ENCODE peak calls at places on chromosomes 12 and 14, in eight cellular contexts. R, U, H, F, S, P, C and B are unnamed samples.

GRCh38 chr12:1614360-1614759 is 14.7 kb upstream of the WNT5B start:
- DNase-seq in C (no peak), F (no peak), H (no peak), S (no peak), U (no peak), P (no peak), R (no peak), B (no peak)

GRCh38 chr12:128509170-128509569 is 242.2 kb downstream of the TMEM132C start:
- DNase-seq in F (peak; percentile 58), C (no peak), P (no peak), H (no peak), U (no peak), R (no peak), S (no peak), B (no peak)

GRCh38 chr14:104049576-104050240 is 35.8 kb upstream of the ASPG start:
- DNase-seq in C (no peak), F (no peak), H (no peak), R (no peak), P (no peak), S (no peak), U (no peak), B (no peak)

GRCh38 chr14:45743884-45744283 is 490.9 kb upstream of the MIS18BP1 start:
- DNase-seq in C (no peak), F (no peak), H (no peak), R (peak; percentile 37), U (no peak), S (no peak), P (no peak), B (no peak)

GRCh38 chr12:92649511-92650227 is 53.1 kb upstream of the PLEKHG7 start:
- DNase-seq in H (peak; percentile 76), R (peak; percentile 81), F (peak; percentile 89), U (peak; percentile 41), P (peak; percentile 29), C (peak; percentile 85), S (peak; percentile 37), B (no peak)

GRCh38 chr12:80100566-80100965 is 1.2 kb downstream of the OTOGL start:
- DNase-seq in F (no peak), S (no peak), H (no peak), C (peak; percentile 16), R (no peak), P (no peak), U (no peak), B (no peak)

GRCh38 chr12:94616217-94616729 is 34.1 kb downstream of the TMCC3 start:
- DNase-seq in U (no peak), R (peak; percentile 23), H (peak; percentile 77), S (no peak), C (peak; percentile 25), F (peak; percentile 82), P (no peak), B (no peak)

GRCh38 chr14:49497725-49498348 is 88.3 kb downstream of the RPS29 start:
- DNase-seq in C (peak; percentile 76), R (peak; percentile 70), U (no peak), S (no peak), H (peak; percentile 26), P (no peak), F (peak; percentile 84), B (no peak)

GRCh38 chr14:100031506-100032281 is 33.5 kb upstream of the EVL start:
- DNase-seq in C (peak; percentile 98), U (no peak), S (no peak), F (peak; percentile 80), H (peak; percentile 36), R (peak; percentile 89), P (no peak), B (no peak)

GRCh38 chr14:104805941-104806624 is 5.2 kb downstream of the ZBTB42 start:
- DNase-seq in R (no peak), C (no peak), H (no peak), P (no peak), U (no peak), F (no peak), S (no peak), B (no peak)

GRCh38 chr12:108653082-108653516 is 19.4 kb upstream of the SELPLG start:
- DNase-seq in F (no peak), U (no peak), S (no peak), P (no peak), H (no peak), R (no peak), C (no peak), B (no peak)